ENCODE peak calls at places on chromosomes 7 and 10, in seven cellular contexts. One of them, this sample, is unnamed.

GRCh38 chr7:750111-750905 is 23.2 kb upstream of the PRKAR1B start:
- DNase-seq in GM18507: no peak
- DNase-seq in ureter: no peak
- DNase-seq in left cardiac atrium: no peak
- DNase-seq in ecto neural progenitor cell: no peak
- DNase-seq in A549: no peak
- DNase-seq in NCI-H82: peak; percentile 92
- DNase-seq in this sample: no peak

GRCh38 chr10:113362645-113363091 is 190.2 kb upstream of the HABP2 start:
- DNase-seq in GM18507: no peak
- DNase-seq in ureter: peak; percentile 52
- DNase-seq in left cardiac atrium: peak; percentile 21
- DNase-seq in ecto neural progenitor cell: no peak
- DNase-seq in A549: no peak
- DNase-seq in NCI-H82: no peak
- DNase-seq in this sample: no peak

GRCh38 chr10:128268015-128268722 is 141.9 kb upstream of the MKI67 start:
- DNase-seq in GM18507: peak; percentile 9
- DNase-seq in ureter: no peak
- DNase-seq in left cardiac atrium: peak; percentile 29
- DNase-seq in ecto neural progenitor cell: peak; percentile 86
- DNase-seq in A549: peak; percentile 28
- DNase-seq in NCI-H82: peak; percentile 62
- DNase-seq in this sample: peak; percentile 83

GRCh38 chr10:32207544-32207943 is 139.4 kb downstream of the EPC1 start:
- DNase-seq in GM18507: peak; percentile 32
- DNase-seq in ureter: no peak
- DNase-seq in left cardiac atrium: peak; percentile 35
- DNase-seq in ecto neural progenitor cell: peak; percentile 50
- DNase-seq in A549: peak; percentile 51
- DNase-seq in NCI-H82: peak; percentile 57
- DNase-seq in this sample: peak; percentile 72

GRCh38 chr10:131979821-131980270 is 1.9 kb downstream of the BNIP3 start:
- DNase-seq in GM18507: no peak
- DNase-seq in ureter: no peak
- DNase-seq in left cardiac atrium: peak; percentile 64
- DNase-seq in ecto neural progenitor cell: peak; percentile 62
- DNase-seq in A549: no peak
- DNase-seq in NCI-H82: no peak
- DNase-seq in this sample: no peak

GRCh38 chr10:95266674-95267095 is 24.1 kb downstream of the PDLIM1 start:
- DNase-seq in GM18507: no peak
- DNase-seq in ureter: no peak
- DNase-seq in left cardiac atrium: no peak
- DNase-seq in ecto neural progenitor cell: no peak
- DNase-seq in A549: peak; percentile 89
- DNase-seq in NCI-H82: peak; percentile 2
- DNase-seq in this sample: peak; percentile 53

GRCh38 chr10:102523250-102524029 is 19.7 kb downstream of the SUFU start:
- DNase-seq in GM18507: no peak
- DNase-seq in ureter: no peak
- DNase-seq in left cardiac atrium: peak; percentile 50
- DNase-seq in ecto neural progenitor cell: no peak
- DNase-seq in A549: no peak
- DNase-seq in NCI-H82: no peak
- DNase-seq in this sample: no peak

GRCh38 chr7:135447783-135448182 is 62.1 kb downstream of the CNOT4 start:
- DNase-seq in GM18507: no peak
- DNase-seq in ureter: no peak
- DNase-seq in left cardiac atrium: no peak
- DNase-seq in ecto neural progenitor cell: no peak
- DNase-seq in A549: no peak
- DNase-seq in NCI-H82: no peak
- DNase-seq in this sample: no peak

GRCh38 chr10:6055929-6056328 is 6.2 kb downstream of the IL2RA start:
- DNase-seq in GM18507: no peak
- DNase-seq in ureter: no peak
- DNase-seq in left cardiac atrium: no peak
- DNase-seq in ecto neural progenitor cell: peak; percentile 3
- DNase-seq in A549: no peak
- DNase-seq in NCI-H82: no peak
- DNase-seq in this sample: no peak